ENCODE peak calls at places on chromosomes 6 and 20, in nine cellular contexts. One of them, this sample, is unnamed.

GRCh38 chr6:142833054-142833453 is 111.9 kb downstream of the HIVEP2 start:
- DNase-seq in fibroblast of lung: peak
- DNase-seq in heart right ventricle: no peak
- DNase-seq in cardiac muscle cell: no peak
- DNase-seq in breast epithelium: no peak
- DNase-seq in adrenal gland: no peak
- DNase-seq in psoas muscle: no peak
- DNase-seq in uterus: no peak
- DNase-seq in testis: no peak
- DNase-seq in this sample: no peak

GRCh38 chr6:157954150-157955117 is 27.2 kb upstream of the SYNJ2 start:
- DNase-seq in fibroblast of lung: peak
- DNase-seq in heart right ventricle: no peak
- DNase-seq in cardiac muscle cell: no peak
- DNase-seq in breast epithelium: no peak
- DNase-seq in adrenal gland: no peak
- DNase-seq in psoas muscle: no peak
- DNase-seq in uterus: no peak
- DNase-seq in testis: peak
- DNase-seq in this sample: no peak

GRCh38 chr6:38116248-38116647 is 296.7 kb downstream of the ZFAND3 start:
- DNase-seq in fibroblast of lung: no peak
- DNase-seq in heart right ventricle: no peak
- DNase-seq in cardiac muscle cell: no peak
- DNase-seq in breast epithelium: no peak
- DNase-seq in adrenal gland: no peak
- DNase-seq in psoas muscle: no peak
- DNase-seq in uterus: no peak
- DNase-seq in testis: no peak
- DNase-seq in this sample: no peak

GRCh38 chr20:47150403-47151152 is 205.9 kb downstream of the ZMYND8 start:
- DNase-seq in fibroblast of lung: peak
- DNase-seq in heart right ventricle: peak
- DNase-seq in cardiac muscle cell: peak
- DNase-seq in breast epithelium: peak
- DNase-seq in adrenal gland: peak
- DNase-seq in psoas muscle: peak
- DNase-seq in uterus: peak
- DNase-seq in testis: peak
- DNase-seq in this sample: no peak

GRCh38 chr20:57470212-57470522 is 54.8 kb downstream of the CTCFL start:
- DNase-seq in fibroblast of lung: no peak
- DNase-seq in heart right ventricle: no peak
- DNase-seq in cardiac muscle cell: peak
- DNase-seq in breast epithelium: no peak
- DNase-seq in adrenal gland: no peak
- DNase-seq in psoas muscle: no peak
- DNase-seq in uterus: no peak
- DNase-seq in testis: no peak
- DNase-seq in this sample: no peak

GRCh38 chr6:135052939-135053338 is 1.7 kb downstream of the HBS1L start:
- DNase-seq in fibroblast of lung: no peak
- DNase-seq in heart right ventricle: no peak
- DNase-seq in cardiac muscle cell: no peak
- DNase-seq in breast epithelium: no peak
- DNase-seq in adrenal gland: no peak
- DNase-seq in psoas muscle: no peak
- DNase-seq in uterus: no peak
- DNase-seq in testis: no peak
- DNase-seq in this sample: no peak

GRCh38 chr20:26209171-26209941 is 512.7 kb upstream of the ZNF337 start:
- DNase-seq in fibroblast of lung: no peak
- DNase-seq in heart right ventricle: no peak
- DNase-seq in cardiac muscle cell: peak
- DNase-seq in breast epithelium: no peak
- DNase-seq in adrenal gland: no peak
- DNase-seq in psoas muscle: peak
- DNase-seq in uterus: no peak
- DNase-seq in testis: peak
- DNase-seq in this sample: peak

GRCh38 chr6:95352064-95352463 is 225.3 kb upstream of the MANEA start:
- DNase-seq in fibroblast of lung: peak
- DNase-seq in heart right ventricle: no peak
- DNase-seq in cardiac muscle cell: no peak
- DNase-seq in breast epithelium: no peak
- DNase-seq in adrenal gland: no peak
- DNase-seq in psoas muscle: no peak
- DNase-seq in uterus: no peak
- DNase-seq in testis: no peak
- DNase-seq in this sample: no peak

GRCh38 chr20:59835057-59835447 is 98.4 kb downstream of the SYCP2 start:
- DNase-seq in fibroblast of lung: no peak
- DNase-seq in heart right ventricle: no peak
- DNase-seq in cardiac muscle cell: no peak
- DNase-seq in breast epithelium: no peak
- DNase-seq in adrenal gland: no peak
- DNase-seq in psoas muscle: no peak
- DNase-seq in uterus: peak
- DNase-seq in testis: peak
- DNase-seq in this sample: no peak

GRCh38 chr6:144415014-144415413 is 129.9 kb downstream of the UTRN start:
- DNase-seq in fibroblast of lung: peak
- DNase-seq in heart right ventricle: no peak
- DNase-seq in cardiac muscle cell: peak
- DNase-seq in breast epithelium: no peak
- DNase-seq in adrenal gland: no peak
- DNase-seq in psoas muscle: no peak
- DNase-seq in uterus: no peak
- DNase-seq in testis: no peak
- DNase-seq in this sample: no peak

GRCh38 chr20:35909176-35909575 is 45.1 kb downstream of the SCAND1 start:
- DNase-seq in fibroblast of lung: no peak
- DNase-seq in heart right ventricle: no peak
- DNase-seq in cardiac muscle cell: no peak
- DNase-seq in breast epithelium: no peak
- DNase-seq in adrenal gland: no peak
- DNase-seq in psoas muscle: no peak
- DNase-seq in uterus: no peak
- DNase-seq in testis: no peak
- DNase-seq in this sample: no peak

DNA sequence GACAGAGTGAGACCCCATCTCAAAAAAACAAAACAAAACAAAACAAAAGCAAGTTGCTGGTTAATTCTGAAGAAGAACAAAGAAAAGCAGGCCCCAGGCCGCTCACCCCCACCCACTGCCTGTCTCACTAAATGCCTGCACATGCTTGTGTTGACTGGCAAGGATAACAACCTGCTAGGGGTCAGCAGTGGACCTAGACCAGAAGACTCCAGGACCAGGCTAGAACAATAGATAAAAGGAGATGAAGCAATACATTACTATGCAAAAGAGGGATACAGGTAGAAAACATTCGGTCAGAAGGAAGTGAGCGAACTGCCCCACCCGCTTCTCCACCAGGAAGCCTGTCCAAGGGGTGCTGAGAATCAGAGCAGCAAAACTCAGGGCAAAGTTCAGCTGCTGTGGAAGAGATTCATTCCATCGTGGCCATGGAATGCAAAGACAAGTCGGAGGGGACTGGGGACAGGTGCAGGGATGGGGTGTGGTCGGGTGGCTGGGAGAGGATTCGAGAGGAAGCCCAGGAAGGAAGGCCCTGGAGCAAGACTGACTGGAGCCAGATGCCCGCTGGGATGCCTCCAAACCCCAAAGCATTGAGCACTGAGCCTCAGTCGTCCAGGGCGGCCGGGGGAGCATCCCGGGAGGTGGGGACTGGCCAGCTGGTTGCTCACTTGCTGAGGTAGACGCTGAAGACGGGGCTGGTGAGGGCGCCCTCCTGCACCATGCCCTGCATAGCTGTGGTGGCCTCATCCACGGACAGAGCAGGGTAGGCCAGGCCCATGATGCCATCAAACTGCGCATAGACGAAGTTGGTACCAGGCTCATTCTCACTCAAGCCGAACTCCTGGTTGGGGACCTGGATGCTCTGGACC is 5.3 kb downstream of the PGC start:
- DNase-seq in fibroblast of lung: no peak
- DNase-seq in heart right ventricle: no peak
- DNase-seq in cardiac muscle cell: no peak
- DNase-seq in breast epithelium: no peak
- DNase-seq in adrenal gland: no peak
- DNase-seq in psoas muscle: peak
- DNase-seq in uterus: no peak
- DNase-seq in testis: no peak
- DNase-seq in this sample: no peak
- H3K27ac ChIP-seq in fibroblast of lung: no peak
- H3K27ac ChIP-seq in heart right ventricle: no peak
- H3K27ac ChIP-seq in cardiac muscle cell: no peak
- H3K27ac ChIP-seq in breast epithelium: no peak
- H3K27ac ChIP-seq in adrenal gland: no peak
- H3K27ac ChIP-seq in psoas muscle: no peak
- H3K27ac ChIP-seq in uterus: no peak
- H3K27ac ChIP-seq in testis: no peak
- H3K27ac ChIP-seq in this sample: no peak

DNA sequence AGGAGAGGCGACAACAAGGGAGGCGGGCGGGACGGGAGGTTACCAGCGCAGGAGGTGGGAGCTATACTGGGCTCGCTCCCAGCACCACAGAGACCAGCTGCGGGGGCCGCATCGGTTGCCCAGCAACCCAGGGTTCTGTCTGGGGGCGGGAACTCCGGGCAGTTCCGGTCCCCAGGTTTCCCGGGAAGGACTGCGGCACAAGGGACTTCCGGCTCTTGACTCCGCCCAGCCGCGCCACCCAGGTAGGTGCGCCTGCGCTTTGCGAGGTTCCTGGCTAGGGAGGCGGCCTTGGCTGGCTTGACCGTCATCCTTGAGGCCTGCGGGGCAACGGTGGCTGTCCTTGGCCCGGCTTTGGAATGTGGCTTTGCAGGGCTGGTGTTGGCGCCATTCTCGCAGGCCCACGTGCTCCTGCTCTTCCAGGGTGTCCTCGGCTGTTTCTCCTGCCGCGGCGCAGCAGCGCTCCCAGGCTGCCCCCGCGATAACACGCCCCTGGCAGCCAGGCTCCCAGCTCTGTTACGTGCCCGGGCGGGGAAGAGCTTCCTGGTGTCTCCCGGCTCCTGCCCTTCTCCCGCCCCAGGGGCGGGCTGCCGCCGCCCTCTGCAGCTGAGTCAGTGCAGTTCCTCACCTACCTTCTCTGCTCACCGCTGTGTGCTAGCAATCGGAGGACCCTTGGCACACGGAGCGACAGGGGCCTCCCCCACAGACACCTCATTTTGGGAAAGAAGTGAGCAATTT is at the start of gene RSPH3:
- DNase-seq in fibroblast of lung: peak
- DNase-seq in heart right ventricle: peak
- DNase-seq in cardiac muscle cell: peak
- DNase-seq in breast epithelium: peak
- DNase-seq in adrenal gland: peak
- DNase-seq in psoas muscle: peak
- DNase-seq in uterus: peak
- DNase-seq in testis: peak
- DNase-seq in this sample: peak
- TF ChIP-seq CTCF in fibroblast of lung: peak
- TF ChIP-seq CTCF in heart right ventricle: no peak
- TF ChIP-seq CTCF in cardiac muscle cell: no peak
- TF ChIP-seq CTCF in breast epithelium: peak
- TF ChIP-seq CTCF in adrenal gland: no peak
- TF ChIP-seq CTCF in psoas muscle: peak
- TF ChIP-seq CTCF in uterus: peak
- TF ChIP-seq CTCF in testis: no peak
- TF ChIP-seq CTCF in this sample: no peak

DNA sequence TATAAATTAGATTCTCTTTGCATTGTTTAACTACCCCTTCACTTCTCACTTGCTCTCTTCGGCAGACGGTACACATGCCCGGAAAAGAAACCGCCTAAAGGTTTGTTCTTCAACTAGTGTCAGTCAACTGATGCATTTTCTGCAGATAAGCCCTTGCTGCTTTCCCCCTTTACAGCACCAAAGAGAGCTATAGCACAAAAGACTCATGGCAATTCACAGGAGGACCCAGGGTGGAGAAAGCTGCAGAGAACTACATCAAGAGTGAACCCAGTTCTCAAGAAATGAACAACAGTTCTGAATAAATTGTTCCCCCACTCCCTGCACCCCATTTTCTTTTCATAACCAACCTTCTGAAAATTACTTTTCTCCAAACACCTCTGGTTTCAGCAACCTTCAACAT is 8.9 kb downstream of the CD164 start:
- DNase-seq in fibroblast of lung: no peak
- DNase-seq in heart right ventricle: no peak
- DNase-seq in cardiac muscle cell: no peak
- DNase-seq in breast epithelium: no peak
- DNase-seq in adrenal gland: no peak
- DNase-seq in psoas muscle: no peak
- DNase-seq in uterus: no peak
- DNase-seq in testis: no peak
- DNase-seq in this sample: no peak
- H3K4me3 ChIP-seq in fibroblast of lung: no peak
- H3K4me3 ChIP-seq in heart right ventricle: no peak
- H3K4me3 ChIP-seq in cardiac muscle cell: no peak
- H3K4me3 ChIP-seq in breast epithelium: no peak
- H3K4me3 ChIP-seq in adrenal gland: no peak
- H3K4me3 ChIP-seq in psoas muscle: no peak
- H3K4me3 ChIP-seq in uterus: no peak
- H3K4me3 ChIP-seq in testis: no peak
- H3K4me3 ChIP-seq in this sample: no peak

GRCh38 chr20:1934162-1934561 is 39.0 kb downstream of the SIRPA start:
- DNase-seq in fibroblast of lung: peak
- DNase-seq in heart right ventricle: no peak
- DNase-seq in cardiac muscle cell: no peak
- DNase-seq in breast epithelium: no peak
- DNase-seq in adrenal gland: no peak
- DNase-seq in psoas muscle: no peak
- DNase-seq in uterus: no peak
- DNase-seq in testis: no peak
- DNase-seq in this sample: no peak

GRCh38 chr20:1933465-1933870 is 38.3 kb downstream of the SIRPA start:
- DNase-seq in fibroblast of lung: peak
- DNase-seq in heart right ventricle: peak
- DNase-seq in cardiac muscle cell: peak
- DNase-seq in breast epithelium: no peak
- DNase-seq in adrenal gland: peak
- DNase-seq in psoas muscle: peak
- DNase-seq in uterus: peak
- DNase-seq in testis: no peak
- DNase-seq in this sample: no peak

GRCh38 chr20:1937316-1937976 is 42.2 kb downstream of the SIRPA start:
- DNase-seq in fibroblast of lung: no peak
- DNase-seq in heart right ventricle: no peak
- DNase-seq in cardiac muscle cell: no peak
- DNase-seq in breast epithelium: no peak
- DNase-seq in adrenal gland: no peak
- DNase-seq in psoas muscle: no peak
- DNase-seq in uterus: no peak
- DNase-seq in testis: no peak
- DNase-seq in this sample: no peak

GRCh38 chr20:1934578-1935573 is 39.7 kb downstream of the SIRPA start:
- DNase-seq in fibroblast of lung: peak
- DNase-seq in heart right ventricle: peak
- DNase-seq in cardiac muscle cell: peak
- DNase-seq in breast epithelium: no peak
- DNase-seq in adrenal gland: peak
- DNase-seq in psoas muscle: peak
- DNase-seq in uterus: peak
- DNase-seq in testis: peak
- DNase-seq in this sample: no peak

GRCh38 chr20:1935696-1936366 is 40.6 kb downstream of the SIRPA start:
- DNase-seq in fibroblast of lung: no peak
- DNase-seq in heart right ventricle: peak
- DNase-seq in cardiac muscle cell: peak
- DNase-seq in breast epithelium: no peak
- DNase-seq in adrenal gland: peak
- DNase-seq in psoas muscle: peak
- DNase-seq in uterus: no peak
- DNase-seq in testis: peak
- DNase-seq in this sample: no peak
- H3K27ac ChIP-seq in fibroblast of lung: no peak
- H3K27ac ChIP-seq in heart right ventricle: peak
- H3K27ac ChIP-seq in cardiac muscle cell: peak
- H3K27ac ChIP-seq in breast epithelium: peak
- H3K27ac ChIP-seq in adrenal gland: peak
- H3K27ac ChIP-seq in psoas muscle: peak
- H3K27ac ChIP-seq in uterus: no peak
- H3K27ac ChIP-seq in testis: peak
- H3K27ac ChIP-seq in this sample: no peak